ENCODE peak calls at places on chromosome X, in nine cellular contexts. K is stomach, P is tibial nerve, O is prostate gland, Y is esophagus squamous epithelium, A is transverse colon, J is breast epithelium, Z is suprapubic skin, D is adrenal gland. G is an unnamed sample. For H3K4me1, the result is how much of the 10 kb centered on the place peaks cover.

GRCh38 chrX:129540068-129540653 is at the start of gene OCRL:
- DNase-seq in K (peak), P (peak), O (peak), Y (no peak), A (peak), J (peak), Z (peak), D (peak), G (peak)

GRCh38 chrX:49767231-49767630 is 61.9 kb upstream of the PAGE4 start:
- DNase-seq in K (no peak), P (no peak), O (no peak), Y (no peak), A (no peak), J (no peak), Z (no peak), D (no peak), G (no peak)

GRCh38 chrX:152915541-152916241 is 17.8 kb downstream of the ZNF185 start:
- DNase-seq in K (no peak), P (no peak), O (no peak), Y (no peak), A (no peak), J (no peak), Z (no peak), D (peak), G (peak)

GRCh38 chrX:33001107-33001506 is 210.2 kb downstream of the DMD start:
- DNase-seq in K (no peak), P (no peak), O (no peak), Y (no peak), A (no peak), J (no peak), Z (no peak), D (no peak), G (no peak)

GRCh38 chrX:43211570-43211969 is 433.6 kb upstream of the PPP1R2C start:
- DNase-seq in K (no peak), P (no peak), O (no peak), Y (no peak), A (no peak), J (no peak), Z (no peak), D (no peak), G (no peak)

GRCh38 chrX:10031743-10032142 is 64.6 kb downstream of the CLDN34 start:
- DNase-seq in K (no peak), P (no peak), O (no peak), Y (no peak), A (no peak), J (no peak), Z (no peak), D (no peak), G (no peak)

GRCh38 chrX:135114392-135114791 is 5.9 kb downstream of the ETDB start:
- DNase-seq in K (no peak), P (no peak), O (no peak), Y (no peak), A (no peak), J (no peak), Z (no peak), D (no peak), G (no peak)

GRCh38 chrX:46758163-46758955 is 559 bp downstream of the SLC9A7 start:
- DNase-seq in K (no peak), P (no peak), O (peak), Y (no peak), A (peak), J (no peak), Z (no peak), D (no peak), G (peak)

GRCh38 chrX:19040373-19040772 is 56.5 kb upstream of the PHKA2 start:
- DNase-seq in K (no peak), P (no peak), O (no peak), Y (no peak), A (no peak), J (no peak), Z (no peak), D (no peak), G (no peak)

GRCh38 chrX:46572295-46572936 is 1.1 kb upstream of the CHST7 start:
- DNase-seq in K (no peak), P (no peak), O (no peak), Y (no peak), A (no peak), J (no peak), Z (no peak), D (no peak), G (no peak)

GRCh38 chrX:121191779-121192178 is 144.4 kb downstream of the GLUD2 start:
- DNase-seq in K (no peak), P (no peak), O (no peak), Y (no peak), A (no peak), J (no peak), Z (no peak), D (no peak), G (no peak)

GRCh38 chrX:132218100-132218807 is 993 bp downstream of the RAP2C start:
- DNase-seq in K (peak), P (peak), O (peak), Y (peak), A (peak), J (peak), Z (peak), D (peak), G (peak)
- TF ChIP-seq POLR2A in K (no peak), P (peak), O (no peak), Y (peak), A (peak), J (no peak), Z (peak), D (no peak), G (no peak)

DNA sequence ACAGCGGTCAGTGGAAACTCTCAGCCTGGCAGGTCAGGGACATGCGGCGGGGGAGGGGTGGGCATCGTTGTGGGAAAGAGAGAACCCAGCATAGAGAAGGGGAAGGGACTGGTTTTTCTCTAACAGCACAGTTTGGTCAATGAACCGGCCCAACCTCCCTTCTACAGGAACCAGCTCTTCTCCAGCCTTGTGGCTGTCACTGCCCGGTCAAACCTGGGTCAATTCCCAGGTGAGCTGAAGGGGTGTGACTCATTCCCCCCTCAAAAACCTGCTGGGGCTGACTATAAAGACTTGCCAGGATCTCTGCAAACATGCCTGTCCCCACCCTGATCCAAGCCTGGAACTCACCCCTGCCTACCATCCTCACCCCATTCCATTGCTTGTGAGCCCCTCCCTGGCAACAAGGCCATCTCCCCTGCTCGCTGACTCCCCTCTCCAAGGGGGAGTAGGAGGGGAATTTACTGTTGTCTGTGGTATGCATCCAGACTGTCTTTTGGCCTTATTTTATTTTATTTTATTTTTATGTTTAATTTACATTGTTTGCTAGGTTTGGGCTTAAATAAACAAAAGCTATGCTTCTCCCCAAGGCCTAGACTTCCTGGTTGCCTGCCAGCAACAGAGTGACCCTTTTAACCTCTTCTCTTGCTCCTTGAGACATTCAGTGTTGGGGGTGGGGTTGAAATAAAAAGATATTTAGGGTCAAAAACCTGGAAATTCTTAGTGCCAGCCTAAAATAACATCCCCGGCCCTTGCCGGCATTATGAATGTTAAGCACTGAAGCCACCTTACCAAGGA is 49.6 kb downstream of the TSC22D3 start:
- DNase-seq in K (no peak), P (no peak), O (no peak), Y (no peak), A (no peak), J (no peak), Z (no peak), D (peak), G (peak)
- H3K4me1 ChIP-seq in K (half or more), P (under half), O (under half), Y (half or more), A (under half), J (under half), Z (under half), D (half or more), G (half or more)

GRCh38 chrX:39973810-39974209 is 123.9 kb downstream of the BCOR start:
- DNase-seq in K (no peak), P (no peak), O (no peak), Y (no peak), A (no peak), J (no peak), Z (no peak), D (no peak), G (no peak)

GRCh38 chrX:39974228-39974627 is 123.5 kb downstream of the BCOR start:
- DNase-seq in K (no peak), P (no peak), O (no peak), Y (no peak), A (no peak), J (no peak), Z (no peak), D (no peak), G (no peak)

GRCh38 chrX:39972340-39972739 is 125.4 kb downstream of the BCOR start:
- DNase-seq in K (no peak), P (no peak), O (no peak), Y (no peak), A (no peak), J (no peak), Z (no peak), D (no peak), G (no peak)

GRCh38 chrX:39971760-39972159 is 126.0 kb downstream of the BCOR start:
- DNase-seq in K (no peak), P (no peak), O (no peak), Y (no peak), A (no peak), J (no peak), Z (no peak), D (no peak), G (no peak)

DNA sequence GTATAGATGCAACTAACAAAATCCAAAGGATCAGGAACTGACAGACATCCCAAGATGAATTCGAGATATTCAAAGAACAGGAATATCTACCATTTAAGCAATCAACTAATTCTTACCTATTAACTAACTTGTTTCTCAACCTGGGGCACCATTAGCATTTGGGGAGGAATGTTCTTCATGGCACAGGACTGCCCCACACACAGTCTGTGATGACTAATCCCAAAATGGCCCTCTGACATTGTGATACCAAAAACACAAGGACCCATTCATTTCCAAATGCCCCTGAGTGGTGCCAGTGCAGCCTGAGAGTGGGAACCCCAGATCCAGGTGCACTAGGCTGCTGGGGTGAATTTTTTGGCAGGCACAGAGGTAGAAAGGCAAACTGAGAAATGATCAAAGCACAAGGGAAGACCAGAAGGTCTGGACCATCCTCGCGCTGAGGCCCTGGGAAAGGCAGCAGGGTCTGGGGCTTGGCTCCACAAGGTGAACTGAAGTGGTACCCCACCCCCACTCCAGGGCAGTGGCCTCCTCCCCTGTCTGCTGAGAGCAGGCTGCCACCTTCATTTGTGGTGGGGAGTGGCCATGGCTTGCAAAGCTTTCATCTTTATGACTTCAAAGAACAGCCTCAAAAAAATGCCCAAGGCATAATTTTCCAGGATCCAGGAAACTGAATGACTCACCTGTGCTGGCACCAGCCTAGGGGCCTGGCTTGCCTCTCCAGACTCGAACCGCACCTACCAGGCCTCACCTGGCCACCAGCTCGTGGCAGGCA is 122.5 kb downstream of the BCOR start:
- DNase-seq in K (peak), P (no peak), O (peak), Y (no peak), A (peak), J (peak), Z (no peak), D (no peak), G (peak)
- TF ChIP-seq POLR2A in K (no peak), P (no peak), O (no peak), Y (no peak), A (no peak), J (no peak), Z (no peak), D (no peak), G (no peak)

DNA sequence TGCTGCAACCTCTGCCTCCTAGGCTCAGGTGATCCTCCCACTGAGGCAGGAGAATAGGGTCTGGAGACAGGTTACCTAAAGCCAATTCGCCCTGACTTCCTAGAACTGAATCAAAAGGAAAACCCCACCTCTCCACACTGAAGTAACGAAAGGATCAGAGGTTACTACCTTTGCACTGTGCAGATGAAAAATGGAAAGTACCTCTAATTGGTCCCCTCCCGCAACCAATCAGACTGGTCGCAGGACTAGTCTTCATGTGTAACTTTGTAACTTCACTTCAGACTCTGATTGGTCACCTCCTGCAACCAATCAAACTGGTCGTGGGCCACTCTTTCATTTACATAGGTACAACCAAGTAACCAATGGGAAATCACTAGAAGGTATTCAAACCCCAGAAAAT is 61.1 kb downstream of the ATXN3L start:
- DNase-seq in K (no peak), P (no peak), O (no peak), Y (no peak), A (no peak), J (no peak), Z (no peak), D (no peak), G (no peak)
- H3K4me1 ChIP-seq in K (under half), P (under half), O (under half), Y (under half), A (under half), J (under half), Z (under half), D (under half), G (under half)

GRCh38 chrX:147699061-147699460 is 212.7 kb upstream of the FMR1 start:
- DNase-seq in K (no peak), P (no peak), O (no peak), Y (no peak), A (no peak), J (no peak), Z (no peak), D (no peak), G (no peak)
- TF ChIP-seq POLR2A in K (no peak), P (no peak), O (no peak), Y (no peak), A (no peak), J (no peak), Z (no peak), D (no peak), G (no peak)